ENCODE peak calls at places on chromosomes 3 and 15, in ten cellular contexts. A, O, E, B, G, R, M, H, P and Q are unnamed samples.

GRCh38 chr3:177598110-177598833 is 401.0 kb upstream of the TBL1XR1 start:
- DNase-seq in A (no peak), O (no peak), E (no peak), B (no peak), G (no peak), R (no peak), M (no peak), H (no peak), P (no peak), Q (no peak)

GRCh38 chr3:72187131-72187530 is 402.2 kb upstream of the PROK2 start:
- DNase-seq in A (peak; percentile 18), O (no peak), E (no peak), B (no peak), G (no peak), R (no peak), M (no peak), H (no peak), P (peak; percentile 17), Q (no peak)

GRCh38 chr15:68427961-68428360 is 4.0 kb downstream of the ITGA11 start:
- DNase-seq in A (no peak), O (no peak), E (no peak), B (no peak), G (no peak), R (no peak), M (no peak), H (no peak), P (no peak), Q (no peak)

GRCh38 chr3:194133661-194134230 is 2.2 kb upstream of the HES1 start:
- DNase-seq in A (no peak), O (peak; percentile 80), E (peak; percentile 66), B (peak; percentile 66), G (peak; percentile 55), R (peak; percentile 75), M (peak; percentile 66), H (peak; percentile 64), P (peak; percentile 68), Q (peak; percentile 50)

GRCh38 chr15:35098737-35099136 is 13.6 kb upstream of the NANOGP8 start:
- DNase-seq in A (no peak), O (no peak), E (no peak), B (no peak), G (no peak), R (no peak), M (no peak), H (no peak), P (no peak), Q (no peak)

GRCh38 chr3:131543714-131544113 is 40.9 kb upstream of the MRPL3 start:
- DNase-seq in A (no peak), O (peak; percentile 68), E (no peak), B (peak; percentile 89), G (peak; percentile 23), R (peak; percentile 77), M (no peak), H (no peak), P (peak; percentile 73), Q (peak; percentile 92)

GRCh38 chr15:34119291-34119690 is 17.4 kb downstream of the PGBD4 start:
- DNase-seq in A (no peak), O (no peak), E (no peak), B (no peak), G (no peak), R (no peak), M (no peak), H (no peak), P (peak; percentile 65), Q (peak; percentile 20)

GRCh38 chr3:152779649-152780048 is 55.3 kb upstream of the P2RY1 start:
- DNase-seq in A (peak; percentile 26), O (no peak), E (no peak), B (no peak), G (no peak), R (no peak), M (no peak), H (no peak), P (no peak), Q (peak; percentile 51)

GRCh38 chr3:55476515-55476914 is 10.6 kb downstream of the WNT5A start:
- DNase-seq in A (no peak), O (no peak), E (no peak), B (no peak), G (no peak), R (no peak), M (no peak), H (no peak), P (no peak), Q (peak; percentile 67)

GRCh38 chr3:79148786-79149185 is 619.0 kb downstream of the ROBO1 start:
- DNase-seq in A (no peak), O (no peak), E (no peak), B (no peak), G (no peak), R (no peak), M (no peak), H (no peak), P (no peak), Q (peak; percentile 29)

GRCh38 chr3:85161544-85161943 is 202.8 kb downstream of the CADM2 start:
- DNase-seq in A (no peak), O (no peak), E (no peak), B (no peak), G (no peak), R (no peak), M (no peak), H (no peak), P (peak; percentile 77), Q (no peak)

GRCh38 chr3:195259564-195260285 is 11.2 kb downstream of the XXYLT1 start:
- DNase-seq in A (peak; percentile 96), O (peak; percentile 91), E (peak; percentile 93), B (peak; percentile 87), G (peak; percentile 91), R (peak; percentile 91), M (peak; percentile 94), H (no peak), P (peak; percentile 54), Q (peak; percentile 97)

GRCh38 chr3:195261925-195262324 is 9.0 kb downstream of the XXYLT1 start:
- DNase-seq in A (no peak), O (no peak), E (no peak), B (no peak), G (no peak), R (no peak), M (no peak), H (no peak), P (no peak), Q (no peak)

GRCh38 chr3:195259146-195259563 is 11.8 kb downstream of the XXYLT1 start:
- DNase-seq in A (no peak), O (no peak), E (peak; percentile 40), B (no peak), G (no peak), R (no peak), M (no peak), H (peak; percentile 76), P (peak; percentile 13), Q (peak; percentile 60)

GRCh38 chr3:195258449-195259145 is 12.4 kb downstream of the XXYLT1 start:
- DNase-seq in A (no peak), O (no peak), E (no peak), B (no peak), G (no peak), R (no peak), M (no peak), H (peak; percentile 61), P (no peak), Q (peak; percentile 18)

GRCh38 chr3:195260286-195260905 is 10.6 kb downstream of the XXYLT1 start:
- DNase-seq in A (peak; percentile 73), O (peak; percentile 46), E (peak; percentile 25), B (peak; percentile 46), G (peak; percentile 46), R (no peak), M (no peak), H (peak; percentile 90), P (no peak), Q (peak; percentile 13)
- TF ChIP-seq CTCF in A (no peak), O (no peak), E (no peak), B (no peak), G (no peak), R (peak; percentile 30), M (no peak), H (no peak), P (no peak), Q (peak; percentile 1)

GRCh38 chr3:59818033-59818936 is 768.5 kb upstream of the CFAP20DC start:
- DNase-seq in A (peak; percentile 10), O (peak; percentile 80), E (no peak), B (peak; percentile 66), G (peak; percentile 90), R (peak; percentile 87), M (no peak), H (no peak), P (peak; percentile 81), Q (peak; percentile 92)
- H3K4me3 ChIP-seq in A (no peak overlapping the region), O (peak overlapping the region; percentile 11), E (no peak overlapping the region), B (no peak overlapping the region), G (peak overlapping the region; percentile 10), R (peak overlapping the region; percentile 37), M (no peak overlapping the region), H (no peak overlapping the region), P (no peak overlapping the region), Q (no peak overlapping the region)

DNA sequence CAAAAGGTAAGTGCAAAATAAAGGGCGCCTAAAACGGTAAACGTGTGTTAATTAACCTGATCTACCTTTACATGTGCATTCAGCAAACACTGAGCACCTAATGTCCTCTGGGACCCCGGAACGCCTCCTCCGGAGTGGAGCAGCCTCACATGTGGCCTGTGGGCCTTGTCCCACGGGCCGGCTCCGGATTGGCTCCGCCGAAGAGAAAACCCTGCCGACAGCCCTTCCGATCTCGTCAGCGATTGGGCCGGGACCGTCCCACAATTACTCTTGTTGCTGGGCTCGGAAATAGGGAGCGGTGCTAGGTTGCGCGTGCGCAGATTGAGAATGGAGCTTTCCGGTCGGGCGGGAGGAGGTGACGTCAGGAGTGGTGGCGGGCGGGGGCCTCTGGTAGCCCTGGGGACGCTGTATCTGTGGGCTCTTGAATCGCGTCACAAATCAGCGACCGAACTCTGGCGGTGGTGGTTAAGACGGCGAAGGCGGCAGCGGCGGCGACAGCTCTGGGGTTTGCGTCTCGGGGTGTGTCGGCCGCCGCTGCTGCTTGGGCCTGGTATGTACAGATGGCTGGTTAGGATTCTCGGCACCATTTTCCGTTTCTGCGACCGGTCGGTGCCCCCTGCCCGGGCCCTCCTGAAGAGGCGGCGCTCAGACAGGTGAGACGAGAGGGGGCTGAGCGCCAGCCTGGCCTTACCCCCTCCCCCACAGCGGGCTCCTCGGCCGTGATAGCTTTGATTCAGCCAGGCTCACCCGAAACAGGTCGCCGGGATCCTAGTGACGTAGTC is at the start of gene SENP2:
- DNase-seq in A (peak; percentile 100), O (peak; percentile 99), E (peak; percentile 99), B (peak; percentile 99), G (peak; percentile 99), R (peak; percentile 99), M (peak; percentile 99), H (peak; percentile 99), P (peak; percentile 98), Q (peak; percentile 99)
- TF ChIP-seq CTCF in A (no peak), O (no peak), E (no peak), B (no peak), G (peak; percentile 12), R (no peak), M (no peak), H (no peak), P (no peak), Q (no peak)

GRCh38 chr3:5186089-5186853 is 1.2 kb upstream of the EDEM1 start:
- DNase-seq in A (no peak), O (no peak), E (no peak), B (peak; percentile 58), G (no peak), R (no peak), M (no peak), H (no peak), P (no peak), Q (no peak)
- H3K4me3 ChIP-seq in A (peak overlapping the region; percentile 75), O (peak overlapping the region; percentile 54), E (peak overlapping the region; percentile 92), B (peak overlapping the region; percentile 23), G (peak overlapping the region; percentile 79), R (peak overlapping the region; percentile 95), M (peak overlapping the region; percentile 73), H (peak overlapping the region; percentile 90), P (peak overlapping the region; percentile 49), Q (peak overlapping the region; percentile 57)